ENCODE peak calls at places on chromosomes 6 and 20, in seven cellular contexts. E, W, D, I, M, C and H are unnamed samples.

GRCh38 chr6:63560806-63561672 is 11.2 kb upstream of the LOC128125822 start:
- DNase-seq in W (no peak), E (peak; percentile 55), D (peak; percentile 60), M (no peak), I (no peak), C (no peak), H (peak; percentile 28)

GRCh38 chr20:3251806-3252205 is 12.8 kb upstream of the SLC4A11 start:
- DNase-seq in W (no peak), E (peak; percentile 42), M (no peak), I (no peak), C (no peak), D (peak; percentile 36), H (peak; percentile 29)

GRCh38 chr6:138500867-138501446 is 1.7 kb upstream of the NHSL1 start:
- DNase-seq in I (no peak), D (peak; percentile 31), E (no peak), C (no peak), M (no peak), W (no peak), H (peak; percentile 23)

GRCh38 chr20:25341716-25342680 is 48.6 kb downstream of the ABHD12 start:
- DNase-seq in W (no peak), C (peak; percentile 55), I (no peak), E (peak; percentile 5), D (no peak), M (no peak), H (peak; percentile 59)

GRCh38 chr20:38880952-38881735 is 45.1 kb upstream of the FAM83D start:
- DNase-seq in I (no peak), C (no peak), D (no peak), M (no peak), E (no peak), W (no peak), H (no peak)

GRCh38 chr6:38080889-38081288 is 261.4 kb downstream of the ZFAND3 start:
- DNase-seq in M (no peak), I (no peak), W (no peak), C (no peak), E (peak; percentile 38), D (no peak), H (peak; percentile 54)

GRCh38 chr6:52363222-52363867 is 1.4 kb downstream of the PAQR8 start:
- DNase-seq in D (no peak), E (no peak), C (peak; percentile 42), M (no peak), W (no peak), I (no peak), H (no peak)

GRCh38 chr6:110944681-110945151 is 13.8 kb upstream of the GTF3C6 start:
- DNase-seq in I (peak; percentile 57), C (peak; percentile 64), M (peak; percentile 34), W (peak; percentile 5), E (peak; percentile 94), D (peak; percentile 95), H (peak; percentile 82)

DNA sequence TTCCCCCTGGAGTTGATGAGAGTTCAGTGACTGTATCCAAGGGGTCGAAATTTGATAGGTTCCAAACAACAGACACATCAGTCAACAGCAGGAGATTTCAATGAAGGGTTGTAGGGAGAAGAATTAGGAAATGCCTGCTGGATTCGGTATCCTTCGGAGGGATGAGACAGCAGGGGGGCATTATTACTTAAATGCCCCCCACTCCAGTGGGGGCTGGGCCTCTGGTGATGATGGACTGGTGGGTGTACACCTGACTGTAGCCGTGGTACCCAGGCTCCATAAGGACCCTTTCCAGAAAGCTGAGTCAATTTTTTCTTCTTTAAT is 41.2 kb downstream of the ZMYND8 start:
- DNase-seq in I (peak; percentile 36), C (no peak), M (no peak), D (peak; percentile 87), E (peak; percentile 70), W (no peak), H (peak; percentile 47)
- H3K4me3 ChIP-seq in I (no peak overlapping the region), C (no peak overlapping the region), M (peak overlapping the region; percentile 8), D (no peak overlapping the region), E (no peak overlapping the region), W (no peak overlapping the region), H (no peak overlapping the region)

DNA sequence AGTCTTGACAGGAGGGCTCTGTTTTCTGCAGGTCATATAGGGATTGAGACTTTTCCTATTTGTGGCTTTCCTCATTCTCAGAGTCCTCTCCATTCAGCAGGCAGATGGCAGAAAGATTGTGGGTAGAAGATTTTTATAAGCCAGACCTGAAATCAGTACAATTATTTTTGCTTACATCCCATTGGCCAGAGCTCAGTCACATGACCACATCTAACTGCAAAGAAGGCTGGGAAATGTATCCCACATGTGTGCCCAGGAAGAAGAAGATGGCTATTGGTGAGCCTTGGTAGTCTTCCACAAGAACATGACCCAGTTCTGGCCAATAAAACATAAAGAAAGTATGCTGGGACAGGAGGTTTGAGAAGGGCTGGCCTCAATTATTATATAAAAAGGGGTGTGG is 21.5 kb upstream of the CCN5 start:
- DNase-seq in D (no peak), E (no peak), W (no peak), I (no peak), M (no peak), C (no peak), H (no peak)
- H3K4me3 ChIP-seq in D (no peak overlapping the region), E (no peak overlapping the region), W (no peak overlapping the region), I (no peak overlapping the region), M (no peak overlapping the region), C (no peak overlapping the region), H (no peak overlapping the region)

GRCh38 chr6:113148576-113148975 is 708.6 kb upstream of the MARCKS start:
- DNase-seq in E (peak; percentile 15), W (no peak), I (no peak), D (peak; percentile 8), M (no peak), C (no peak), H (no peak)

GRCh38 chr6:113147544-113147943 is 709.6 kb upstream of the MARCKS start:
- DNase-seq in C (no peak), M (peak; percentile 87), D (peak; percentile 29), W (no peak), I (peak; percentile 86), E (peak; percentile 38), H (peak; percentile 62)

GRCh38 chr6:113142775-113143174 is 714.4 kb upstream of the MARCKS start:
- DNase-seq in C (no peak), D (no peak), E (no peak), W (no peak), M (no peak), I (no peak), H (no peak)

GRCh38 chr6:113149511-113149910 is 707.6 kb upstream of the MARCKS start:
- DNase-seq in W (no peak), E (peak; percentile 70), D (peak; percentile 10), I (no peak), C (no peak), M (no peak), H (peak; percentile 32)

DNA sequence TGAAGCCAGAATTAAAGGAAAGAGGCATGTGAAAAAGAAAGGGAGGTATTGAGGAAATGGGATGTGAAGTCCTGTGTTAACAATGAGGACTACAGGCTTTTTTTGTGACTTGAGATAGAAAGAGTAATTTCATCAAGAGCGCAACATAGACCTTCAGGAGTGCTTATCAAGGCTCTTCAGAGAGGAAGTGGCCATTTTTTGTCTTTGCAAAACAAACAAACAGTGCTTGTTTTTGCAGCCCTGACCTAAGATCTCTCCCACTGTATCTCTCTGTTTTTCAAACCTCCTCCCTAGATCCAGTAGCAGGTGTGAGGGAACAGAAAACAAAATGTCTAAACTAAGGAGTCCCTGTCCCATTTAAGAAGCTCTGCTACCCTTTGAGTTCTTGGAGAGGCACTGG is 710.3 kb upstream of the MARCKS start:
- DNase-seq in I (no peak), M (no peak), W (no peak), D (no peak), C (no peak), E (no peak), H (no peak)
- H3K4me3 ChIP-seq in I (no peak overlapping the region), M (no peak overlapping the region), W (no peak overlapping the region), D (no peak overlapping the region), C (no peak overlapping the region), E (no peak overlapping the region), H (no peak overlapping the region)

GRCh38 chr20:11982289-11982957 is 64.7 kb downstream of the BTBD3 start:
- DNase-seq in D (no peak), I (no peak), E (no peak), W (no peak), C (no peak), M (no peak), H (no peak)
- H3K4me3 ChIP-seq in D (no peak overlapping the region), I (no peak overlapping the region), E (no peak overlapping the region), W (no peak overlapping the region), C (no peak overlapping the region), M (no peak overlapping the region), H (no peak overlapping the region)

GRCh38 chr6:28646650-28647049 is 121.0 kb downstream of the GPX5 start:
- DNase-seq in D (no peak), C (no peak), W (no peak), M (no peak), E (no peak), I (no peak), H (no peak)

GRCh38 chr6:28651161-28651560 is 125.5 kb downstream of the GPX5 start:
- DNase-seq in E (no peak), C (no peak), W (no peak), D (peak; percentile 13), M (no peak), I (no peak), H (no peak)

GRCh38 chr6:28648035-28648877 is 122.6 kb downstream of the GPX5 start:
- DNase-seq in E (peak; percentile 92), I (peak; percentile 29), D (peak; percentile 83), W (no peak), M (peak; percentile 49), C (peak; percentile 91), H (peak; percentile 71)

GRCh38 chr6:28653876-28654275 is 128.2 kb downstream of the GPX5 start:
- DNase-seq in C (no peak), I (no peak), D (no peak), E (no peak), W (no peak), M (no peak), H (no peak)

DNA sequence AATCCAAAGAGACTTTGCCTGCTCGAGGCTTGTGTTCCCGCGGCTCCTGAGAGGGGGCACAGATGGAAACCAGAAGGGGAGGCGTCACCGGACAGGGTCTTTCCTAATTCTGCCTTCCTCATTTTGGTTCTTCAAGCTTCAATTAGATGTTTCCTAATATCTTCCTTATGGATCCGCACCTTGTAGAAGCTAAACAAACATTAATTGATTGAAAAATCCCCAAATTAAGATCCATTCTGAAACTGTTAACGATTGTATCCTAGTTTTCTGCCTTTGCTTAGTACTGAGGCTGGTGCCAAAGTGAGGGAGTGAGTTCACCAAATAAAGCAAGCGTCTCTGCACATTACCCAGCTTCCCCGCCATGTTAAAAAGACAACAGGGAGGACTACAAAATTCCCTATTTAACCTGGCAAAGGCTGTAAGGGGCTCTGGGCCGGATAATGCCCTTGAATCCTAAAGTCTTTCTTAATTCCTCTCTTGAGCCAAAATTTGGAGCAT is 123.2 kb downstream of the GPX5 start:
- DNase-seq in W (no peak), C (no peak), M (no peak), D (peak; percentile 29), I (no peak), E (peak; percentile 42), H (no peak)
- H3K4me3 ChIP-seq in W (peak overlapping the region; percentile 30), C (peak overlapping the region; percentile 49), M (peak overlapping the region; percentile 75), D (peak overlapping the region; percentile 77), I (peak overlapping the region; percentile 68), E (peak overlapping the region; percentile 50), H (peak overlapping the region; percentile 76)

DNA sequence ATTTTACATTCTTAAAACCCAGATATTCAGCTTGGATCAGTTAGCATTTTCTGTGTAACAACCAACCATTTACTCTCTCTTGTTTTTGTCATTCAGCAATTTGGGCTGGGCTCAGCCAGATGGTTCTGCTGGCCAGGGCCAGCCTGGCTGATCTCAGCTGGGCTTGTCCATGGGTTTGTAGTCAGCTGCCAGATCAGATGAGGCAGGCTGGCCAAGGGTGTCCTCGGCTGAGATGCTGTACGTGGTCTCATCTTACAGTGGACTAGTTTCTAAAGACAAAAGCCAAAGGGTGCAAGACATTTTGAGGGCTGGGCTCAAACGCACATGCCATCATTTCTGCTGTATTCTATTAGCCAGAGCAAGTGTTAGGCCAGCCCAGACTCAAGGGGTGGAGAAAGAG is 16.0 kb upstream of the FAM210B start:
- DNase-seq in D (no peak), C (no peak), M (no peak), E (no peak), W (no peak), I (no peak), H (no peak)
- H3K4me3 ChIP-seq in D (no peak overlapping the region), C (no peak overlapping the region), M (no peak overlapping the region), E (no peak overlapping the region), W (no peak overlapping the region), I (no peak overlapping the region), H (no peak overlapping the region)